ENCODE peak calls at places on chromosomes 5 and 9, in six cellular contexts. M, N, T, C, Y and W are unnamed samples.

GRCh38 chr9:128689820-128690683 is 1.0 kb downstream of the SET start:
- DNase-seq in T (peak), C (peak), Y (peak), M (no peak), N (peak), W (peak)

GRCh38 chr9:98097836-98098235 is 21.2 kb downstream of the TRIM14 start:
- DNase-seq in C (no peak), T (no peak), N (no peak), M (no peak), Y (no peak), W (no peak)

GRCh38 chr9:36064448-36065037 is 27.8 kb downstream of the RECK start:
- DNase-seq in M (no peak), C (no peak), T (no peak), N (no peak), Y (no peak), W (no peak)

GRCh38 chr5:28082610-28083009 is 1044.2 kb upstream of the CDH9 start:
- DNase-seq in Y (no peak), T (no peak), N (no peak), M (no peak), C (no peak), W (peak)

GRCh38 chr9:18240213-18240612 is 233.7 kb upstream of the ADAMTSL1 start:
- DNase-seq in N (no peak), M (no peak), T (no peak), C (no peak), Y (no peak), W (no peak)

GRCh38 chr9:136120119-136120393 is 1.4 kb upstream of the TMEM250 start:
- DNase-seq in M (no peak), T (no peak), N (no peak), Y (no peak), C (no peak), W (peak)

GRCh38 chr5:153896701-153897100 is 142.0 kb downstream of the FAM114A2 start:
- DNase-seq in Y (no peak), C (no peak), N (no peak), M (peak), T (no peak), W (peak)

GRCh38 chr5:38208782-38209378 is 49.5 kb upstream of the EGFLAM start:
- DNase-seq in C (peak), Y (no peak), M (peak), T (peak), N (no peak), W (no peak)

GRCh38 chr9:18726546-18726945 is 252.6 kb downstream of the ADAMTSL1 start:
- DNase-seq in Y (no peak), N (no peak), M (peak), T (no peak), C (no peak), W (no peak)

GRCh38 chr5:138654281-138654867 is 79.2 kb upstream of the HSPA9 start:
- DNase-seq in N (peak), T (no peak), M (peak), Y (no peak), C (no peak), W (peak)

GRCh38 chr5:93117753-93118531 is 463.1 kb downstream of the NR2F1-AS1 start:
- DNase-seq in M (peak), T (no peak), C (no peak), Y (no peak), N (no peak), W (no peak)

GRCh38 chr9:131738293-131738692 is 1.6 kb downstream of the RAPGEF1 start:
- DNase-seq in M (no peak), N (no peak), T (no peak), Y (no peak), C (peak), W (no peak)

GRCh38 chr5:95892784-95893354 is 68.8 kb downstream of the ELL2 start:
- DNase-seq in Y (no peak), C (no peak), M (no peak), T (peak), N (no peak), W (no peak)

GRCh38 chr9:33133186-33133585 is 34.0 kb downstream of the B4GALT1 start:
- DNase-seq in M (no peak), N (no peak), Y (no peak), C (no peak), T (no peak), W (no peak)

GRCh38 chr5:157476699-157477408 is 16.8 kb downstream of the NIPAL4 start:
- DNase-seq in C (no peak), M (peak), Y (no peak), T (peak), N (peak), W (no peak)

GRCh38 chr9:71719585-71719984 is 48.7 kb downstream of the CEMIP2 start:
- DNase-seq in Y (no peak), C (no peak), N (no peak), T (no peak), M (no peak), W (no peak)

GRCh38 chr9:34862043-34862442 is 96.0 kb upstream of the PHF24 start:
- DNase-seq in M (no peak), C (no peak), Y (no peak), T (no peak), N (no peak), W (no peak)

GRCh38 chr9:21616082-21616778 is 134.1 kb upstream of the IFNE start:
- DNase-seq in Y (no peak), M (peak), C (no peak), N (no peak), T (no peak), W (no peak)

GRCh38 chr5:30112842-30113241 is 1080.6 kb upstream of the CDH6 start:
- DNase-seq in C (no peak), T (no peak), N (no peak), Y (no peak), M (no peak), W (no peak)

GRCh38 chr9:95370064-95370463 is 52.6 kb upstream of the FANCC start:
- DNase-seq in Y (no peak), N (no peak), T (no peak), M (no peak), C (no peak), W (no peak)

GRCh38 chr9:98146101-98146991 is 27.3 kb upstream of the TRIM14 start:
- DNase-seq in T (no peak), M (no peak), N (no peak), Y (no peak), C (no peak), W (peak)

GRCh38 chr5:127409236-127409921 is 108.1 kb upstream of the PRRC1 start:
- DNase-seq in N (no peak), C (no peak), M (no peak), Y (no peak), T (no peak), W (no peak)
- H3K4me3 ChIP-seq in N (no peak), C (no peak), M (no peak), Y (no peak), T (no peak), W (no peak)

GRCh38 chr5:64486163-64486562 is 19.7 kb upstream of the RGS7BP start:
- DNase-seq in Y (no peak), N (no peak), M (no peak), T (no peak), C (no peak), W (no peak)
- H3K4me3 ChIP-seq in Y (no peak), N (no peak), M (no peak), T (no peak), C (no peak), W (no peak)

DNA sequence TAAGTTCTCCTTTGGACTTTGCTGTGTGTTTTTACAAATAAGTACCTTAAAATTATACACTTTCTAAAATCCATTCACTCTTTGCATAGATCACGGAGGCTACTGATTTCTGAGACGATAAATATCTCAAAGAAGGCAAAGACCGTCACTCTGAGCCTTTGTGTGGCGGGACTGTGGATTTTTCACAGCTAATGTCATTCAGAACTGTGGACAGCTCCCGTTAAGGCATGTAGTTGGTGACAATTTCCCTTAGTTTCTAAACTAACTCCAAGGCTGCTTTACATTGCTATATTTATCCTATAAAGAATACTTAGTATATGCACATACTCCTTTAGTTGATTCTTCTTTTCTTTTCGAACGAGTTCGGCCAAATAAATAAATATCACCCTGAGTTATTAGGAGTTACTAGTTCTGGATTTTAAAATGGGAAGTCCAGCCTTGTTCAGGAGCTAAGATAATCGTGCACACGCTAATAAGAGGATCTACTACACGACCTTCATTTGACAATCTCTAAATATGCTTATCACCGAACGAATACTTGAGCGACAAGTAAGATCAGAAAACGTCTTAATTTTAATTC is 1.8 kb downstream of the HCN1 start:
- DNase-seq in M (no peak), T (peak), C (no peak), N (no peak), Y (no peak), W (no peak)
- H3K4me3 ChIP-seq in M (no peak), T (peak), C (no peak), N (no peak), Y (no peak), W (no peak)

GRCh38 chr5:181053760-181054122 is 13.7 kb downstream of the BTNL9 start:
- DNase-seq in M (no peak), N (no peak), C (no peak), Y (no peak), T (peak), W (no peak)
- H3K4me3 ChIP-seq in M (peak), N (peak), C (peak), Y (peak), T (peak), W (no peak)

GRCh38 chr5:74552101-74552500 is 88.4 kb downstream of the ENC1 start:
- DNase-seq in C (no peak), N (no peak), T (no peak), Y (no peak), M (no peak), W (no peak)
- H3K4me3 ChIP-seq in C (no peak), N (no peak), T (no peak), Y (no peak), M (no peak), W (no peak)